ENCODE peak calls at places on chromosomes 5 and 9, in five cellular contexts. One of them, this sample, is unnamed.

GRCh38 chr5:93010626-93011025 is 570.4 kb downstream of the NR2F1-AS1 start:
- DNase-seq in H9: no peak
- DNase-seq in neuronal stem cell: no peak
- DNase-seq in IMR-90: no peak
- DNase-seq in mesenchymal stem cell: no peak
- DNase-seq in this sample: no peak

GRCh38 chr9:88378317-88378716 is 9.9 kb upstream of the SPIN1 start:
- DNase-seq in H9: peak
- DNase-seq in neuronal stem cell: no peak
- DNase-seq in mesenchymal stem cell: peak
- DNase-seq in IMR-90: peak
- DNase-seq in this sample: peak

GRCh38 chr5:55418994-55419991 is 111.5 kb downstream of the MTREX start:
- DNase-seq in mesenchymal stem cell: peak
- DNase-seq in H9: no peak
- DNase-seq in IMR-90: peak
- DNase-seq in neuronal stem cell: no peak
- DNase-seq in this sample: peak

GRCh38 chr5:90844931-90845330 is 286.3 kb downstream of the ADGRV1 start:
- DNase-seq in neuronal stem cell: no peak
- DNase-seq in H9: no peak
- DNase-seq in mesenchymal stem cell: no peak
- DNase-seq in IMR-90: no peak
- DNase-seq in this sample: no peak

GRCh38 chr9:136088481-136088938 is 6.6 kb downstream of the NACC2 start:
- DNase-seq in IMR-90: no peak
- DNase-seq in mesenchymal stem cell: no peak
- DNase-seq in neuronal stem cell: no peak
- DNase-seq in H9: peak
- DNase-seq in this sample: no peak

GRCh38 chr5:132677191-132677590 is 3.4 kb downstream of the IL4 start:
- DNase-seq in mesenchymal stem cell: peak
- DNase-seq in IMR-90: peak
- DNase-seq in neuronal stem cell: no peak
- DNase-seq in H9: peak
- DNase-seq in this sample: peak

GRCh38 chr5:168072665-168073064 is 218.8 kb upstream of the WWC1 start:
- DNase-seq in mesenchymal stem cell: no peak
- DNase-seq in IMR-90: no peak
- DNase-seq in H9: no peak
- DNase-seq in neuronal stem cell: no peak
- DNase-seq in this sample: peak

GRCh38 chr5:54719384-54720306 is 202.1 kb downstream of the SNX18 start:
- DNase-seq in neuronal stem cell: peak
- DNase-seq in IMR-90: peak
- DNase-seq in H9: peak
- DNase-seq in mesenchymal stem cell: peak
- DNase-seq in this sample: peak

GRCh38 chr9:83986765-83987401 is 6.3 kb downstream of the RMI1 start:
- DNase-seq in neuronal stem cell: no peak
- DNase-seq in mesenchymal stem cell: no peak
- DNase-seq in H9: no peak
- DNase-seq in IMR-90: peak
- DNase-seq in this sample: no peak

GRCh38 chr9:81787747-81788632 is 98.6 kb upstream of the TLE1 start:
- DNase-seq in H9: no peak
- DNase-seq in IMR-90: peak
- DNase-seq in neuronal stem cell: no peak
- DNase-seq in mesenchymal stem cell: peak
- DNase-seq in this sample: peak

GRCh38 chr5:157217289-157218024 is 36.8 kb downstream of the ITK start:
- DNase-seq in H9: no peak
- DNase-seq in mesenchymal stem cell: no peak
- DNase-seq in IMR-90: no peak
- DNase-seq in neuronal stem cell: no peak
- DNase-seq in this sample: peak

GRCh38 chr5:178825444-178825843 is 34.3 kb upstream of the ZNF354B start:
- DNase-seq in H9: no peak
- DNase-seq in mesenchymal stem cell: no peak
- DNase-seq in neuronal stem cell: no peak
- DNase-seq in IMR-90: no peak
- DNase-seq in this sample: no peak
- H3K4ac ChIP-seq in H9: no peak
- H3K4ac ChIP-seq in mesenchymal stem cell: no peak
- H3K4ac ChIP-seq in neuronal stem cell: no peak
- H3K4ac ChIP-seq in IMR-90: no peak
- H3K4ac ChIP-seq in this sample: no peak

GRCh38 chr5:174726916-174727793 is 2.8 kb downstream of the MSX2 start:
- DNase-seq in IMR-90: no peak
- DNase-seq in H9: no peak
- DNase-seq in neuronal stem cell: no peak
- DNase-seq in mesenchymal stem cell: no peak
- DNase-seq in this sample: peak

GRCh38 chr5:174725991-174726601 is 1.7 kb downstream of the MSX2 start:
- DNase-seq in mesenchymal stem cell: no peak
- DNase-seq in H9: no peak
- DNase-seq in IMR-90: no peak
- DNase-seq in neuronal stem cell: no peak
- DNase-seq in this sample: peak

GRCh38 chr5:174727794-174728662 is 3.6 kb downstream of the MSX2 start:
- DNase-seq in mesenchymal stem cell: no peak
- DNase-seq in IMR-90: no peak
- DNase-seq in neuronal stem cell: no peak
- DNase-seq in H9: no peak
- DNase-seq in this sample: peak

GRCh38 chr5:174731214-174732039 is 7.0 kb downstream of the MSX2 start:
- DNase-seq in IMR-90: no peak
- DNase-seq in H9: no peak
- DNase-seq in neuronal stem cell: no peak
- DNase-seq in mesenchymal stem cell: no peak
- DNase-seq in this sample: peak

DNA sequence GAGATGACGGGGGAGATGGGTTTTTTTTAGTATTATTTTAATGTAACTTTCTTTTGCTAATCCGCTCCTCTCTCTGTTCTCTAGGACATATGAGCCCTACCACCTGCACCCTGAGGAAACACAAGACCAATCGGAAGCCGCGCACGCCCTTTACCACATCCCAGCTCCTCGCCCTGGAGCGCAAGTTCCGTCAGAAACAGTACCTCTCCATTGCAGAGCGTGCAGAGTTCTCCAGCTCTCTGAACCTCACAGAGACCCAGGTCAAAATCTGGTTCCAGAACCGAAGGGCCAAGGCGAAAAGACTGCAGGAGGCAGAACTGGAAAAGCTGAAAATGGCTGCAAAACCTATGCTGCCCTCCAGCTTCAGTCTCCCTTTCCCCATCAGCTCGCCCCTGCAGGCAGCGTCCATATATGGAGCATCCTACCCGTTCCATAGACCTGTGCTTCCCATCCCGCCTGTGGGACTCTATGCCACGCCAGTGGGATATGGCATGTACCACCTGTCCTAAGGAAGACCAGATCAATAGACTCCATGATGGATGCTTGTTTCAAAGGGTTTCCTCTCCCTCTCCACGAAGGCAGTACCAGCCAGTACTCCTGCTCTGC is 4.8 kb downstream of the MSX2 start:
- DNase-seq in neuronal stem cell: no peak
- DNase-seq in IMR-90: no peak
- DNase-seq in H9: peak
- DNase-seq in mesenchymal stem cell: no peak
- DNase-seq in this sample: peak
- H3K23ac ChIP-seq in neuronal stem cell: no peak
- H3K23ac ChIP-seq in IMR-90: no peak
- H3K23ac ChIP-seq in H9: no peak
- H3K23ac ChIP-seq in mesenchymal stem cell: no peak
- H3K23ac ChIP-seq in this sample: no peak

GRCh38 chr9:89667730-89668129 is 62.9 kb downstream of the GADD45G start:
- DNase-seq in IMR-90: no peak
- DNase-seq in neuronal stem cell: no peak
- DNase-seq in H9: no peak
- DNase-seq in mesenchymal stem cell: no peak
- DNase-seq in this sample: peak

GRCh38 chr9:89666950-89667349 is 62.1 kb downstream of the GADD45G start:
- DNase-seq in mesenchymal stem cell: no peak
- DNase-seq in IMR-90: no peak
- DNase-seq in neuronal stem cell: no peak
- DNase-seq in H9: no peak
- DNase-seq in this sample: no peak

GRCh38 chr9:89670114-89670513 is 65.3 kb downstream of the GADD45G start:
- DNase-seq in IMR-90: no peak
- DNase-seq in H9: no peak
- DNase-seq in neuronal stem cell: no peak
- DNase-seq in mesenchymal stem cell: no peak
- DNase-seq in this sample: no peak

GRCh38 chr9:89669361-89669842 is 64.6 kb downstream of the GADD45G start:
- DNase-seq in IMR-90: no peak
- DNase-seq in mesenchymal stem cell: no peak
- DNase-seq in neuronal stem cell: no peak
- DNase-seq in H9: no peak
- DNase-seq in this sample: no peak

DNA sequence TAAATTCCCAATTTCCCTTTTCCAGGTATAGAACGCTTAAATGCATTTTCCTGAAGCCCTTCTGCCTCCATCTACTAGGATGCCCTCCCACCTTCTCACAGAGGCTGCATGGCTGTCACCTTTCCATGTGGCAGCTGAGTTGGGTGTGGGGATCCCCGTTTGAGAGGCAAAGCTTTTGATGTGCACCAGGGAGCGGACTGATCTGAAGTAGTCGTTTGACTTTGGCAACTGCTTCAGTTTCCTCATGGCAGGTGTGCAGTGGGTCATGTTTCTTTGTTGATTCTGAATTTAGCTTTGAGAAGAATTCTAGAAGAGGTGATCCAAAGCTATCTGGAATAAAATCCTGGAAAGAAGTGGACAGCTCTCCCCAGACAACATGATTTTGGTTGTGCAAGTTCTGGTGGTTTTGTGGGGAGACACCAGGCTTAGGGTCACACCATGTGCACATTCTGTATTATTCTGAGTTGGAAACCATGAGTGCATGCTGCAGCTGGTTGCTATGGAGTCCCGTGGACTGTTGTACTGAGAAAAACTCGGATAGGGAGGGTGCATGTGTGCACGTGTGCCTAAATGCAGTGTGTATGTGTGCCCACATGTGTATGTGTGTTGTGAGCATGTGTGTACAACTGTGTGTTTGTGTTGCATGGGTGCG is 63.5 kb downstream of the GADD45G start:
- DNase-seq in IMR-90: no peak
- DNase-seq in mesenchymal stem cell: peak
- DNase-seq in neuronal stem cell: no peak
- DNase-seq in H9: no peak
- DNase-seq in this sample: no peak
- H2BK15ac ChIP-seq in IMR-90: no peak
- H2BK15ac ChIP-seq in mesenchymal stem cell: no peak
- H2BK15ac ChIP-seq in neuronal stem cell: no peak
- H2BK15ac ChIP-seq in H9: no peak
- H2BK15ac ChIP-seq in this sample: no peak

DNA sequence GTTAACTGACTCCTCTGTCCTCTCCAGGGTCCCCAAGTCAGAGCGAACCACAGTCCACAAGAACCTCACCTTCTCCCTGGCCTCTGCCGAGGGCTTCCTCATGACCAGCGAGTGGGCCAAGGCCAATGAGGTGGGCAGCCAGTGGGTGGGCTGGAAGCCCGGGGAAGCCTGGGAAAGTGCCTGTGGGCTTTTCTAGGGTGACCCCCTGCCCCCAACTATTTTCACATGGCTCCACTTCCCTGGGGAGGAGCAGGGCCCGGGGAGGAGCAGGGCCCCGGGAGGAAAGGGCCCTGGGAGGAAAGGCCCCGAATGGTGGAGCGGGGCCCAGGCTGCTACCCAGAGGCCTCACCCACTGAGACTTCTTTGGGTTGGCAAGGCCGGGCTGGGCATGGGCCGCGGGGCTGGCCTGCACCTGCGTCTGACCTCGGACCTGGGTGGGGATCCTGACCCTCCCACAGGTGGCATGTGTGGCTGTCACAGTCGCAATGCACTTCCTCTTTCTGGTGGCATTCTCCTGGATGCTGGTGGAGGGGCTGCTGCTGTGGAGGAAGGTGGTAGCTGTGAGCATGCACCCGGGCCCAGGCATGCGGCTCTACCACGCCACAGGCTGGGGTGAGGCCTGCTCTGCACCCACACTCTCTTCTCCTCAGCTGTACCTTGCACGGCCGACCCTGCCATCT is 17.9 kb downstream of the ADGRD2 start:
- DNase-seq in mesenchymal stem cell: no peak
- DNase-seq in neuronal stem cell: no peak
- DNase-seq in H9: no peak
- DNase-seq in IMR-90: no peak
- DNase-seq in this sample: no peak
- H3K4ac ChIP-seq in mesenchymal stem cell: no peak
- H3K4ac ChIP-seq in neuronal stem cell: no peak
- H3K4ac ChIP-seq in H9: no peak
- H3K4ac ChIP-seq in IMR-90: no peak
- H3K4ac ChIP-seq in this sample: no peak

DNA sequence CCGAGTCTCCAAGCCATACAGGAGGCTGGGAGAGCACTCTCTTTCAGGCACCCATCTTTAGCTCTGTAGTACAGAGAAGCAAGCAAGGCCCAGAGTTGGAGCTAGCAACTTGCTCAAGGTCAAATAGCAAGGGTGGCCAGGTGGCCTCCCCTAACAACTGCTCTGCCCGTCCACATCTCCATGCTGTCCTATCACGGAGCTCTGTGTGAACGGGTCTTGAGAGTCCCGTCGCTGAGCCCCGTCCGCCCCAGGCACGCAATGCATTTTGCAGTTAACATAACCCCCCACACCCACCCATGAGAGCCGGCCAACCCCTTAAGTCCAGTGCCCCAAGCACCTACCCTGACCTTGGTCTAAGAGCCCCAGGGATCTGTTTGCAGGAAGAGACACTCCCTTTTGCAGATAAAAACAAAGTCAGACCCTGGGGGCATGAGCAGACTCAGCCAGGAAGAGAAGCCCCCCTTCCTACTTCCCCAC is 1.5 kb downstream of the RNF44 start:
- DNase-seq in H9: no peak
- DNase-seq in IMR-90: no peak
- DNase-seq in neuronal stem cell: no peak
- DNase-seq in mesenchymal stem cell: peak
- DNase-seq in this sample: no peak
- H3K23ac ChIP-seq in H9: no peak
- H3K23ac ChIP-seq in IMR-90: peak
- H3K23ac ChIP-seq in neuronal stem cell: no peak
- H3K23ac ChIP-seq in mesenchymal stem cell: no peak
- H3K23ac ChIP-seq in this sample: peak

GRCh38 chr9:122368642-122369041 is 2.2 kb upstream of the PTGS1 start:
- DNase-seq in neuronal stem cell: no peak
- DNase-seq in mesenchymal stem cell: no peak
- DNase-seq in H9: no peak
- DNase-seq in IMR-90: no peak
- DNase-seq in this sample: no peak
- H2BK15ac ChIP-seq in neuronal stem cell: no peak
- H2BK15ac ChIP-seq in mesenchymal stem cell: no peak
- H2BK15ac ChIP-seq in H9: no peak
- H2BK15ac ChIP-seq in IMR-90: peak
- H2BK15ac ChIP-seq in this sample: no peak

DNA sequence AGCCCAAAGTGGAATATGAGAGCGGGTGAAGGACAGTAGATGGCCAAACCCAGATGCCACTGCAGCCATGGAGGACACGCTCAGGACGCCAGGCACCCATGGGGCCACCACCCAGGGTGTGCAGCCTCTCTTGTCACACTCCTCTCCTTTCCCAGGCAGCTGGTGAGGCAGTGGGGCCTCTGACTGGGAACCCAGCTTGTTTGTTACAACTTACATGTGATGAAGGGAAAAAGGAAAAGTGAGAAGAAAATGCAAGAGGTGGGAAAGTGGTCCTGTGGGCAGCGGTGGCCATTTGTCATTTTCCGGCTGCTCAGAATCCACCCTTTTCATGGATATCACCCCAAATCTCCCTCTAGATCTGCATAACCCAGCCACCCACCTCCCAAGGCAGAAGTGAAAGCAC is 62.7 kb upstream of the UNC5A start:
- DNase-seq in neuronal stem cell: no peak
- DNase-seq in mesenchymal stem cell: no peak
- DNase-seq in IMR-90: no peak
- DNase-seq in H9: no peak
- DNase-seq in this sample: no peak
- H3K4ac ChIP-seq in neuronal stem cell: no peak
- H3K4ac ChIP-seq in mesenchymal stem cell: no peak
- H3K4ac ChIP-seq in IMR-90: no peak
- H3K4ac ChIP-seq in H9: no peak
- H3K4ac ChIP-seq in this sample: no peak